ENCODE peak calls at places on chromosomes 6 and 20, in six cellular contexts. B is HCT116, P is upper lobe of left lung, S is heart left ventricle, M is stomach, K is adrenal gland. A is an unnamed sample.

GRCh38 chr20:57902478-57902877 is 192.7 kb upstream of the PMEPA1 start:
- DNase-seq in B (no peak), P (no peak), S (no peak), M (no peak), K (no peak), A (no peak)

GRCh38 chr20:22728146-22728745 is 143.9 kb upstream of the FOXA2 start:
- DNase-seq in B (no peak), P (no peak), S (no peak), M (no peak), K (no peak), A (no peak)

GRCh38 chr20:59668926-59669325 is 64.6 kb downstream of the PHACTR3 start:
- DNase-seq in B (no peak), P (no peak), S (no peak), M (no peak), K (no peak), A (no peak)

GRCh38 chr6:16676978-16677377 is 84.3 kb downstream of the ATXN1 start:
- DNase-seq in B (peak; percentile 66), P (no peak), S (no peak), M (no peak), K (peak; percentile 44), A (no peak)

GRCh38 chr20:3505148-3505547 is 34.3 kb downstream of the ATRN start:
- DNase-seq in B (no peak), P (no peak), S (no peak), M (no peak), K (no peak), A (no peak)

GRCh38 chr6:71321344-71321743 is 32.7 kb downstream of the OGFRL1 start:
- DNase-seq in B (no peak), P (no peak), S (no peak), M (no peak), K (no peak), A (no peak)

GRCh38 chr6:12064125-12064524 is 52.0 kb downstream of the HIVEP1 start:
- DNase-seq in B (no peak), P (no peak), S (no peak), M (no peak), K (no peak), A (no peak)

GRCh38 chr20:58634818-58635665 is 16.0 kb upstream of the STX16 start:
- DNase-seq in B (no peak), P (no peak), S (no peak), M (no peak), K (no peak), A (no peak)

GRCh38 chr6:9537381-9537780 is 877.5 kb downstream of the TFAP2A start:
- DNase-seq in B (no peak), P (no peak), S (no peak), M (no peak), K (no peak), A (no peak)

GRCh38 chr6:162260024-162260423 is 467.5 kb downstream of the PRKN start:
- DNase-seq in B (no peak), P (no peak), S (no peak), M (no peak), K (peak; percentile 18), A (no peak)

GRCh38 chr20:56513096-56513806 is 11.3 kb upstream of the FAM209A start:
- DNase-seq in B (no peak), P (no peak), S (no peak), M (no peak), K (no peak), A (no peak)

GRCh38 chr6:20605581-20605980 is 71.3 kb downstream of the CDKAL1 start:
- DNase-seq in B (no peak), P (no peak), S (no peak), M (no peak), K (no peak), A (no peak)

GRCh38 chr6:32107447-32107846 is 1.7 kb downstream of the TNXB start:
- DNase-seq in B (no peak), P (no peak), S (no peak), M (no peak), K (no peak), A (no peak)
- H3K4me3 ChIP-seq in B (no peak overlapping the region), P (peak overlapping the region; percentile 46), S (peak overlapping the region; percentile 46), M (no peak overlapping the region), K (no peak overlapping the region), A (peak overlapping the region; percentile 21)

DNA sequence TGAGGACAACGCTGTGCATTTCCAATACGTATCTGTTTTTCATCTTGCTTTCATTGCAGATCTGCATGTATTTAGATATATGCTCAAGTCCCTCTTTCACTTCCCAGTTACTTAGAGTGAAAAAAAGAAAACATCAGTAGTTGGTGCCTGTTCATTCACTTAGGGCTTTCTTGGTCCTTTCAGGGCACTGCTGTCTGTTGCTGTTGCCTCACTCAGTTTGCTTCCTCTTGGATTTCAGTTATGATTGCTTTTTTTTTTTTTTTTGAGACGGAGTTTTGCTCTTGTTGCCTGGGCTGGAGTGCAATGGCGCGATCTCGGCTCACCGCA is 19.3 kb downstream of the CARMIL1 start:
- DNase-seq in B (no peak), P (no peak), S (no peak), M (no peak), K (no peak), A (no peak)
- H3K27me3 ChIP-seq in B (no peaks in the 10 kb centered on the region), P (no peaks in the 10 kb centered on the region), S (no peaks in the 10 kb centered on the region), M (no peaks in the 10 kb centered on the region), K (no peaks in the 10 kb centered on the region), A (no peaks in the 10 kb centered on the region)

DNA sequence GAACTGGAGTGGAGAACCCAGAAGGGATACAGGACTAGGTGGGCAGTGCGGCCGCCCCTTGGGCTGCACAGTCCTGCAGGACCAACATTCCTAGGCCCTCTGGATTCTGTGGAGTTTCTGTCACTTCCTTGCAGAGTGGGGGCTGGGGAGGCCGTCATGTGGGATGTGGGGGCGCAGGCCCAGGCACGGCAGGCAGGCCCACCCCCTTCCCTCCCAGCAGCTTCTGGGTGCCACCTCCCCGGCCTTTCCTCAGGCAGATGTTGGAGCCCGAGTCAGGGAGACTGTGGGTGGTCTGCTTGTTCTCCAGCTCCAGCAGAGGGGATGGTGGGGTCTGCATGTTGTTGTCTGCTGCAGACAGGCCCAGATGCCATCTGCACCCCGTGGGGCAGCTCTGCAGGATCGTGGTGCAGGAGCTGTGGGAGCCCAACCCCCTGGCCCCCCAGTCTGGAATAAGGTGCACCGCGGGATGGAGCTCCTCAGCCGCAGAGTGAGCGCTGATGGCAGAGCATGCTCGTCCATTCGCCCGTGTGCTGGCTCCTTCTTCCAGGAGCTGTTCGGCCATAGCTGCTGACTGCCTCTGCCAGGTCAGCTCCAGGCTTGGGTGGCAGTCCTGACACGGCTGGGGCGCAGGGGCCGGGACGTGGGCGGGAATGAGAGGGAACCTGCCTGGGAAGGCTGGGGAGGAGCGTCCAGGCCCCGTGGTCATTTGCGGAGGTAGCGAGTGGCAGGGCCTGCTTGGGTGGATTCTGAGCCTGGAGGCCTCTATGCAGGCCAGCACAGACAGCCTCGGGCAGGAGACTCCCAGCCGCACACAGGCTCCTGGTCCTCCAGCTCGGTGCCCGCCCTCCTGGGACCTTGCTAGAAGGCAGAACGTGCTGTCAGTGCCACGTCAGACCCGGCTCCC is 18.1 kb downstream of the SLC17A9 start:
- DNase-seq in B (no peak), P (no peak), S (no peak), M (no peak), K (no peak), A (no peak)
- TF ChIP-seq POLR2A in B (no peak), P (no peak), S (no peak), M (no peak), K (no peak), A (no peak)

DNA sequence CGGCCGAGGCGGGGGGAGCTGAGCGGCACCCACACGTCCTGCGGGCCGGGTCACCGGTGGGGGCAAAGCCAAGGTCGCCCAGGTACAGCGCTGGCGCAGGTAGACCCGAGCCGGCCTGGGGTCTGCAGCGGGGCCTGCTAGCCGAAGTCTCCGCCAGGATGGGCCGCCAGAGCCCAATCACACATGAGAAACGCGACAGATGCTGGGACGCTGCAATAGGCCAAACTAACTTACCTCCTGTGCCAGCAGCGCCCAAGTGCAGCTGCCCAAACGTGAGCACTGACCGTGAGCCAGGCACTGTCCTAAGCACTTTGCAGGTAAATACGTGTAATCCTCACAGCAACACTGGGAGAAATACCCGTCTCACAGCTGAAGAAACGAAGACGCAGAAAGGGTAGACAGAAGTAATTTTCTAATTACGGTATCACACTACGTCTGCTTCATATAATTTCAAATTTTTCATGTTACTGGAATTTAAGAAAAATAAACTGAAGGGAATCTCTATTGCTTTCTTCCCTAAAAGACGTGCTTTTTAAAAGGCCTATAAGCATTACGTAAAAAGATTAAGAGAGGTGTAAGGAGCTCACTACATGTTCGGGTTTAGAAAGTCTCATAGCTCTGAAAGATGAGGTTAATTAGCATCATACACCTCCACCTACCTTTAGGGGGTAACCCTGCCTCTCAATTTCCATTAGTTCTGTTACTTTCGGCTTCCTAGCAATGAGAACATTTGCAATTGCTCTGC is 614 bp upstream of the PLAGL1 start:
- DNase-seq in B (no peak), P (peak; percentile 33), S (no peak), M (no peak), K (no peak), A (no peak)
- H3K4me3 ChIP-seq in B (peak overlapping the region; percentile 74), P (peak overlapping the region; percentile 72), S (peak overlapping the region; percentile 57), M (peak overlapping the region; percentile 55), K (no peak overlapping the region), A (peak overlapping the region; percentile 62)

DNA sequence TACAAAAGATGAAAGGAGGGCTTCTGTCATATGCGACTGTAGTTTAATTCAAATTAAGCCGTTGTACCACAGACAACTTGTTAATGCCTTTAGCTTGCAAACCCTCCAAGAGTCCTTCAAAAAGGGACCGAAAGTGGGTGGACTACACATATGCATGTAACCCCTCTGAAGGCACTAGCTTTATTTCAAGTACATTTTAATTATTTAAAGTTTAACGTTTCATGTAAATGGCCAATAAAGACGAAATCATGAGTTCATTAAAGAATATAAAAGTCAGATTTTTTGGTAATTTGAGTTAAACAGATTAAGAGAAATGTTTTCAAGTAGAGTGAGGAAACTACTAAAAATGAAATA is 12.8 kb downstream of the PRDM13 start:
- DNase-seq in B (no peak), P (no peak), S (no peak), M (no peak), K (no peak), A (no peak)
- H3K27me3 ChIP-seq in B (peaks cover 15% of the 10 kb centered on the region), P (no peaks in the 10 kb centered on the region), S (peaks cover 74% of the 10 kb centered on the region), M (peaks cover 96% of the 10 kb centered on the region), K (peaks cover 93% of the 10 kb centered on the region), A (peaks cover 13% of the 10 kb centered on the region)

DNA sequence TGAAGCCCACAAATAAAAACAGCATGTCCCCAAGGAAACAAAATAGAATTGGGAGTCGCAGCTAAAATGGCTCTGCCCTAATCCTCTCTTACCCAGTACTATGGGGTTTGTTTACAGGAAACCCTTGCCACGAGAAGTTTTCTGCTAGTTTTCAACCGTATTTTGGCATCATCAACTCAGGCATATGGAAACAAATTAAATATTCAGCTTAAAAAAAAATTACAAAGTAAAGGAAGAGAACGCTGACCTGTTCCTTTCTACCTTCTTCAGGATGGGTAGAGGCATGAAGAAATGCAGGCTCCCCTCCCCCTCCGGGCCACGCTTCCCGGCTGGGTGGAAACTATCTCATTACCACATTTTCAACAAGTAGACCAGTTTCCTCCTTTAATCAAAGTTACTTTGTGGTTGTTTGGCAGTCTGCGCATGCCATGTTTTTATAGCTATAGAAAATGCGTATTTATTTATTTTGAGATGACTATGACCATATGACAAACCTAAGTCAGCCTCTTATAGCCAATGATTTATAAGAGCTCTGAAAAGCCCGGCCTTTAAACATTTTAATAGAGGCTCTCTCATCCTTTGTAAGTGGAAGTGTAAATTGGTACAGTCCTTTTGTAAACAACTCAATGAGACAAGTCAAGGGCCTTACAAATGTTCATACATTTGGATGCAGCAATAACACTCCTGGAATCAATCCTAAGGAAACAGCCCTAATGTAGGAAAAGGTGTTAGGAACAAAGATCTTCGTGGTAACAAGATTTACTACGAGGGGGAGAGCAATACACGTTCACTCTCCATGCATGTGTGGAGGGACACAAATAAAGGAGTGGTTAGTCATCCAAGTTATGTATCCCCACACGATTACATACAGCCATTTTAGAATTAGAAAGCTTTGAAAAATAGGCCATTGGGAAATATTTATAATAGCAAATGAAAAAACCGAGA is 16.1 kb upstream of the ZNF217 start:
- DNase-seq in B (no peak), P (peak; percentile 51), S (no peak), M (peak; percentile 45), K (peak; percentile 23), A (peak; percentile 83)
- TF ChIP-seq POLR2A in B (peak; percentile 28), P (no peak), S (no peak), M (no peak), K (no peak), A (no peak)

GRCh38 chr6:125285353-125285752 is 16.4 kb downstream of the HDDC2 start:
- DNase-seq in B (no peak), P (no peak), S (no peak), M (no peak), K (no peak), A (no peak)
- H3K4me3 ChIP-seq in B (no peak overlapping the region), P (no peak overlapping the region), S (no peak overlapping the region), M (no peak overlapping the region), K (no peak overlapping the region), A (no peak overlapping the region)

A was measured in vagina.